ENCODE peak calls at places on chromosome 10, in eight cellular contexts. One of them, this sample, is unnamed.

GRCh38 chr10:79025113-79025832 is 43.5 kb upstream of the ZMIZ1 start:
- DNase-seq in mammary epithelial cell: no peak
- DNase-seq in adipocyte: no peak
- DNase-seq in endothelial cell of umbilical vein: no peak
- DNase-seq in astrocyte: no peak
- DNase-seq in NT2/D1: no peak
- DNase-seq in neuronal stem cell: no peak
- DNase-seq in colonic mucosa: no peak
- DNase-seq in this sample: no peak

GRCh38 chr10:7192831-7193348 is 217.9 kb downstream of the SFMBT2 start:
- DNase-seq in mammary epithelial cell: no peak
- DNase-seq in NT2/D1: no peak
- DNase-seq in neuronal stem cell: no peak
- DNase-seq in endothelial cell of umbilical vein: no peak
- DNase-seq in colonic mucosa: no peak
- DNase-seq in astrocyte: no peak
- DNase-seq in adipocyte: no peak
- DNase-seq in this sample: no peak

GRCh38 chr10:95305606-95306385 is 15.0 kb upstream of the PDLIM1 start:
- DNase-seq in astrocyte: no peak
- DNase-seq in colonic mucosa: no peak
- DNase-seq in neuronal stem cell: no peak
- DNase-seq in adipocyte: no peak
- DNase-seq in endothelial cell of umbilical vein: no peak
- DNase-seq in NT2/D1: no peak
- DNase-seq in mammary epithelial cell: no peak
- DNase-seq in this sample: no peak

GRCh38 chr10:80356563-80356999 is at the start of the genes DYDC1 and DYDC2:
- DNase-seq in NT2/D1: peak; percentile 48
- DNase-seq in mammary epithelial cell: peak; percentile 45
- DNase-seq in astrocyte: peak; percentile 3
- DNase-seq in endothelial cell of umbilical vein: no peak
- DNase-seq in neuronal stem cell: peak; percentile 82
- DNase-seq in adipocyte: peak; percentile 43
- DNase-seq in colonic mucosa: peak; percentile 45
- DNase-seq in this sample: no peak

GRCh38 chr10:85170026-85170425 is 841.6 kb downstream of the CCSER2 start:
- DNase-seq in NT2/D1: no peak
- DNase-seq in mammary epithelial cell: no peak
- DNase-seq in astrocyte: no peak
- DNase-seq in neuronal stem cell: no peak
- DNase-seq in adipocyte: no peak
- DNase-seq in endothelial cell of umbilical vein: no peak
- DNase-seq in colonic mucosa: no peak
- DNase-seq in this sample: no peak

GRCh38 chr10:93751832-93752231 is 5.9 kb upstream of the LGI1 start:
- DNase-seq in adipocyte: peak; percentile 41
- DNase-seq in mammary epithelial cell: peak; percentile 7
- DNase-seq in colonic mucosa: peak; percentile 41
- DNase-seq in neuronal stem cell: no peak
- DNase-seq in endothelial cell of umbilical vein: peak; percentile 12
- DNase-seq in NT2/D1: no peak
- DNase-seq in astrocyte: peak; percentile 15
- DNase-seq in this sample: no peak

GRCh38 chr10:100807241-100808050 is 62.1 kb downstream of the PAX2 start:
- DNase-seq in mammary epithelial cell: no peak
- DNase-seq in NT2/D1: no peak
- DNase-seq in neuronal stem cell: no peak
- DNase-seq in endothelial cell of umbilical vein: no peak
- DNase-seq in colonic mucosa: no peak
- DNase-seq in adipocyte: no peak
- DNase-seq in astrocyte: no peak
- DNase-seq in this sample: no peak

GRCh38 chr10:74957199-74958084 is 131.0 kb downstream of the KAT6B start:
- DNase-seq in colonic mucosa: no peak
- DNase-seq in adipocyte: no peak
- DNase-seq in astrocyte: peak; percentile 42
- DNase-seq in endothelial cell of umbilical vein: no peak
- DNase-seq in NT2/D1: no peak
- DNase-seq in mammary epithelial cell: no peak
- DNase-seq in neuronal stem cell: no peak
- DNase-seq in this sample: no peak

GRCh38 chr10:46554166-46554781 is 2.2 kb downstream of the GPRIN2 start:
- DNase-seq in neuronal stem cell: no peak
- DNase-seq in mammary epithelial cell: no peak
- DNase-seq in endothelial cell of umbilical vein: no peak
- DNase-seq in astrocyte: no peak
- DNase-seq in colonic mucosa: no peak
- DNase-seq in adipocyte: no peak
- DNase-seq in NT2/D1: no peak
- DNase-seq in this sample: no peak

GRCh38 chr10:15789793-15790525 is 70.2 kb upstream of the ITGA8 start:
- DNase-seq in astrocyte: peak; percentile 85
- DNase-seq in mammary epithelial cell: peak; percentile 41
- DNase-seq in colonic mucosa: no peak
- DNase-seq in adipocyte: peak; percentile 87
- DNase-seq in NT2/D1: no peak
- DNase-seq in neuronal stem cell: no peak
- DNase-seq in endothelial cell of umbilical vein: no peak
- DNase-seq in this sample: no peak

GRCh38 chr10:118139321-118139720 is 92.6 kb upstream of the RAB11FIP2 start:
- DNase-seq in adipocyte: no peak
- DNase-seq in endothelial cell of umbilical vein: no peak
- DNase-seq in NT2/D1: no peak
- DNase-seq in colonic mucosa: no peak
- DNase-seq in mammary epithelial cell: peak; percentile 19
- DNase-seq in astrocyte: no peak
- DNase-seq in neuronal stem cell: no peak
- DNase-seq in this sample: no peak

GRCh38 chr10:7133958-7134357 is 276.9 kb downstream of the SFMBT2 start:
- DNase-seq in astrocyte: no peak
- DNase-seq in mammary epithelial cell: no peak
- DNase-seq in NT2/D1: no peak
- DNase-seq in neuronal stem cell: no peak
- DNase-seq in adipocyte: no peak
- DNase-seq in endothelial cell of umbilical vein: no peak
- DNase-seq in colonic mucosa: no peak
- DNase-seq in this sample: no peak

GRCh38 chr10:113426181-113426837 is 126.5 kb upstream of the HABP2 start:
- DNase-seq in neuronal stem cell: no peak
- DNase-seq in endothelial cell of umbilical vein: no peak
- DNase-seq in mammary epithelial cell: no peak
- DNase-seq in adipocyte: no peak
- DNase-seq in colonic mucosa: no peak
- DNase-seq in astrocyte: no peak
- DNase-seq in NT2/D1: no peak
- DNase-seq in this sample: no peak

GRCh38 chr10:15363031-15363430 is 8.1 kb downstream of the FAM171A1 start:
- DNase-seq in colonic mucosa: no peak
- DNase-seq in astrocyte: no peak
- DNase-seq in NT2/D1: no peak
- DNase-seq in neuronal stem cell: no peak
- DNase-seq in adipocyte: no peak
- DNase-seq in mammary epithelial cell: no peak
- DNase-seq in endothelial cell of umbilical vein: no peak
- DNase-seq in this sample: no peak

GRCh38 chr10:69961168-69961863 is 91.3 kb upstream of the MACROH2A2 start:
- DNase-seq in neuronal stem cell: no peak
- DNase-seq in astrocyte: no peak
- DNase-seq in adipocyte: no peak
- DNase-seq in mammary epithelial cell: no peak
- DNase-seq in NT2/D1: no peak
- DNase-seq in endothelial cell of umbilical vein: no peak
- DNase-seq in colonic mucosa: peak; percentile 16
- DNase-seq in this sample: no peak

GRCh38 chr10:116255931-116256748 is 16.9 kb downstream of the GFRA1 start:
- DNase-seq in colonic mucosa: no peak
- DNase-seq in mammary epithelial cell: no peak
- DNase-seq in astrocyte: peak; percentile 82
- DNase-seq in neuronal stem cell: no peak
- DNase-seq in adipocyte: no peak
- DNase-seq in endothelial cell of umbilical vein: no peak
- DNase-seq in NT2/D1: no peak
- DNase-seq in this sample: no peak

DNA sequence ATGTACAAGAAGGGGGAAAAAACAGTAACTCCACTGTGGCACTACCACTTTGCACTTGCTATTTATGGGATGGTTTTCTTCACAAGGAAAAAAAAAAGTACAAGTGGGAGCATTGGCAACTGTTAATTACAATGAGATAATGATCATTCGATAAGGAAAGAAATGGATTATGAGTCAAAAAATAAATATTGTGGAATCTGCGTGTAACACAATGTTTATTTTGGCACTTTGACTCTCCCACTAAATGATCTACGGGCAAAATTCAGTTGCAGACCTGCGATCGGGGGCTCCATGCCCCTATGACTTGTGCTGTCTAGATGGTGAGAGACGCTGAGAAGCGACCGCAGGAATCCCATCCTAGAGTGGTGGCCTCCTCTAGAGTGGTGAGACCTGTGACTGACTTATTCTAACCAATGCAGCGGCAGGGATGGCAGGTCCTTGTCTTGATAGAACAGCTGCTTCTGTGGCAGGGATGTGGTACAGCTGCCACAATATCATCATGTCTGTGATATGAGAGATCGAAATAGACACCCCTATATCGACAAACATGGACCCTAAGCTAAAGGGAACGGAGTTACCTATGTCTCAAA is 345.0 kb upstream of the KLF6 start:
- DNase-seq in endothelial cell of umbilical vein: peak; percentile 81
- DNase-seq in adipocyte: no peak
- DNase-seq in neuronal stem cell: no peak
- DNase-seq in NT2/D1: no peak
- DNase-seq in astrocyte: peak; percentile 30
- DNase-seq in colonic mucosa: no peak
- DNase-seq in mammary epithelial cell: no peak
- DNase-seq in this sample: no peak
- H3K9ac ChIP-seq in endothelial cell of umbilical vein: peak overlapping the region; percentile 77
- H3K9ac ChIP-seq in adipocyte: no peak overlapping the region
- H3K9ac ChIP-seq in neuronal stem cell: no peak overlapping the region
- H3K9ac ChIP-seq in NT2/D1: no peak overlapping the region
- H3K9ac ChIP-seq in astrocyte: no peak overlapping the region
- H3K9ac ChIP-seq in colonic mucosa: no peak overlapping the region
- H3K9ac ChIP-seq in mammary epithelial cell: no peak overlapping the region
- H3K9ac ChIP-seq in this sample: no peak overlapping the region

DNA sequence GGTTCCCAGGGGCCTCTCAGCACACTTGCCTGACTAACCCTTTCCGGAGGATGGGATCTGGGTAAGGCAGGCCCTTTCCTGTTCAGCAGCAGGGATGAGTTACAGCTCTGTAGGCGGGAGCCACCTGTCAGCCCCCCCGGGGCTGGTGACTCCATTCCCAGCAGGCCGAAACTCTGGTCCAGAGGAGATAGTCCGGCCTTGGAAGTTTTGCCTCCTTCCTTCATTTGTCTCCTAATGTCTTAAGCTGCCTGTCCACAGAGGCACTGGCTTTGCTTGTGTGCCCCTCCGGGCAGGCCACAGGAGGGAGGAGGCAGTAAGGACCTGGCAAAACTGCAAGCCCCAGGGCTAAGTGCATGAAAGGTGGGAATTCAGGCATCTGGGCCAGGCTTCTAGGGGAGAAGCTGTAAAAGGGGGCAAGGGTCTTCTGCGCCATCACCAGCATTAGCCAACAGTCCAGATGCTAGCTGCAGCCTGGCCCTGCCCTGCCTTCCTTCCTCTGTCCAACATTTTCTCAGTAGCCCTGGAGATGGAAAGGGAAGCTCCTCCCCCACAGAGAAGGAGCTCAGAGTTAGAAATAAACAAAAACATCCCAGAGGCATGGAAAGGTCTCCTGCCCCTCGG is 1.2 kb downstream of the ADIRF start:
- DNase-seq in endothelial cell of umbilical vein: peak; percentile 56
- DNase-seq in NT2/D1: no peak
- DNase-seq in colonic mucosa: no peak
- DNase-seq in neuronal stem cell: no peak
- DNase-seq in adipocyte: peak; percentile 57
- DNase-seq in astrocyte: no peak
- DNase-seq in mammary epithelial cell: peak; percentile 92
- DNase-seq in this sample: no peak
- H3K9ac ChIP-seq in endothelial cell of umbilical vein: no peak overlapping the region
- H3K9ac ChIP-seq in NT2/D1: peak overlapping the region; percentile 21
- H3K9ac ChIP-seq in colonic mucosa: peak overlapping the region; percentile 77
- H3K9ac ChIP-seq in neuronal stem cell: peak overlapping the region; percentile 56
- H3K9ac ChIP-seq in adipocyte: peak overlapping the region; percentile 98
- H3K9ac ChIP-seq in astrocyte: peak overlapping the region; percentile 93
- H3K9ac ChIP-seq in mammary epithelial cell: peak overlapping the region; percentile 96
- H3K9ac ChIP-seq in this sample: peak overlapping the region; percentile 99

DNA sequence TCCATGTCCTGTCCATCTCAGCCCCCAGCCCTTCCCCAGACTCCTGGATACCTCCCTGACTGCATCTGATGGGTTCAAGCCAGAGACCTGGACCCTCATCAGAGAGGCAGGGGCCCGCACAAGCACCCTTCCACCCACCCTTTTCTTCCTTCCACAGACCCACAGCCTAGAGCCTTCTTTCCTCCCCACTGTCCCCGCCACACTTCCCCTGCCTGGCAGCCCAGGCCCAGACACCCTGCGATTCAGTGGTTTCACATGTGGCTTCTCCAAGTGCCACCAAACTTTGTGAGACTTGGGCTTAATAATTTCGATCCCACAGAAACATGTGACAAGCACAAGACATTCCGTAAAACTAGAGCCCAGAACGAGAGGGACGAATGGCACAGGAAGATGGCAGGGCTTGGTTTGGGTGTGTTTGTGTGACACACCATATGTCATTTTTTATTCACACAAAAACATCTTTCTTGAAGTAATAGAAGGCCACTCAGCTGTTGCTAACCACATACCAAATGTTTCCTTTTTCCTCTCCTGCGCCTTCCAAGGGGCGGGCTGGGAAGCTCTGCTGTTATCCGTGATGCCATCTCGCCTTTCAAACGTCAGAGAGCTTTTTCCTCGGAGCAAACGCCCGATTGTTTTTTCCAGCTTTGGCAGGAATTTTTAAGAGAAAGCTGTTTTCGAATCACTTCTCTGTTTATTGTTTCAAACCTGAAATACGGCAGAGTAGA is 162.8 kb downstream of the GRK5 start:
- DNase-seq in neuronal stem cell: no peak
- DNase-seq in endothelial cell of umbilical vein: peak; percentile 92
- DNase-seq in mammary epithelial cell: no peak
- DNase-seq in adipocyte: peak; percentile 94
- DNase-seq in NT2/D1: no peak
- DNase-seq in astrocyte: peak; percentile 59
- DNase-seq in colonic mucosa: no peak
- DNase-seq in this sample: no peak
- H3K9ac ChIP-seq in neuronal stem cell: no peak overlapping the region
- H3K9ac ChIP-seq in endothelial cell of umbilical vein: peak overlapping the region; percentile 93
- H3K9ac ChIP-seq in mammary epithelial cell: no peak overlapping the region
- H3K9ac ChIP-seq in adipocyte: peak overlapping the region; percentile 63
- H3K9ac ChIP-seq in NT2/D1: no peak overlapping the region
- H3K9ac ChIP-seq in astrocyte: peak overlapping the region; percentile 80
- H3K9ac ChIP-seq in colonic mucosa: peak overlapping the region; percentile 8
- H3K9ac ChIP-seq in this sample: no peak overlapping the region

DNA sequence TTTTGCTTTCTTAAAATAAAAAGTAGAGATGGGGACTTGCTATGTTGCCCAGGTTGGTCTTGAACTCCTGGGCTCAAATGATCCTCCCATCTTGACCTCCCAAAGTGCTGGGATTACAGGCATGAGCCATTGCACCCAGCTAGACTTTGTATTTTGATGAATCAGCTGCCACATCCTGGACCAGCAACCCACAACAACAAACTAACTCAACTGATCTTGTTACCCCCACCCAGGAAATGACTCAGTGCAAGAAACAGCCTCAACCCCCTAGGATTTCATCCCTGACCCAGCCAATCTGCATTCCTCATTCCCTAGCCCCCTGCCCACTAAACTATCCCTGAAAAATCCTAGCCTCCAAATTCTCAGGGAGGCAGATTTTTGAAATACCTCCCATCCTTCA is 123.8 kb downstream of the IPMK start:
- DNase-seq in mammary epithelial cell: peak; percentile 56
- DNase-seq in endothelial cell of umbilical vein: no peak
- DNase-seq in colonic mucosa: no peak
- DNase-seq in NT2/D1: no peak
- DNase-seq in adipocyte: no peak
- DNase-seq in neuronal stem cell: no peak
- DNase-seq in astrocyte: no peak
- DNase-seq in this sample: no peak
- H3K9ac ChIP-seq in mammary epithelial cell: no peak overlapping the region
- H3K9ac ChIP-seq in endothelial cell of umbilical vein: no peak overlapping the region
- H3K9ac ChIP-seq in colonic mucosa: no peak overlapping the region
- H3K9ac ChIP-seq in NT2/D1: no peak overlapping the region
- H3K9ac ChIP-seq in adipocyte: no peak overlapping the region
- H3K9ac ChIP-seq in neuronal stem cell: no peak overlapping the region
- H3K9ac ChIP-seq in astrocyte: no peak overlapping the region
- H3K9ac ChIP-seq in this sample: no peak overlapping the region